ENCODE peak calls at places on chromosomes 1 and 21, in four cellular contexts. B is HFF-Myc, Z is OCI-LY7, A is ovary. V is an unnamed sample.

GRCh38 chr1:152520561-152521090 is 6.3 kb downstream of the CRCT1 start:
- DNase-seq in A (no peak), Z (no peak), B (no peak), V (no peak)

GRCh38 chr1:156750932-156751723 is at the start of gene HDGF:
- DNase-seq in A (peak), Z (peak), B (no peak), V (peak)

GRCh38 chr21:29418813-29419212 is 120.1 kb downstream of the BACH1 start:
- DNase-seq in A (no peak), B (no peak), Z (peak), V (no peak)

GRCh38 chr1:209190591-209191241 is 392.8 kb upstream of the CAMK1G start:
- DNase-seq in Z (peak), B (peak), A (no peak), V (peak)

GRCh38 chr1:231106347-231106746 is 55.5 kb upstream of the TRIM67 start:
- DNase-seq in B (peak), A (no peak), Z (no peak), V (no peak)

GRCh38 chr1:41913025-41913424 is 5.7 kb downstream of the HIVEP3 start:
- DNase-seq in Z (no peak), A (no peak), B (no peak), V (no peak)

GRCh38 chr21:36040389-36040788 is 19.9 kb downstream of the SETD4 start:
- DNase-seq in B (no peak), Z (no peak), A (no peak), V (no peak)

GRCh38 chr1:183989078-183989577 is 48.4 kb downstream of the COLGALT2 start:
- DNase-seq in A (no peak), Z (no peak), B (peak), V (no peak)

GRCh38 chr1:21624577-21625389 is 44.4 kb downstream of the RAP1GAP start:
- DNase-seq in Z (no peak), B (peak), A (no peak), V (no peak)

GRCh38 chr1:77757066-77757584 is 2.5 kb downstream of the USP33 start:
- DNase-seq in B (no peak), Z (no peak), A (no peak), V (no peak)
- H3K4me3 ChIP-seq in B (no peak), Z (peak), A (no peak), V (peak)

DNA sequence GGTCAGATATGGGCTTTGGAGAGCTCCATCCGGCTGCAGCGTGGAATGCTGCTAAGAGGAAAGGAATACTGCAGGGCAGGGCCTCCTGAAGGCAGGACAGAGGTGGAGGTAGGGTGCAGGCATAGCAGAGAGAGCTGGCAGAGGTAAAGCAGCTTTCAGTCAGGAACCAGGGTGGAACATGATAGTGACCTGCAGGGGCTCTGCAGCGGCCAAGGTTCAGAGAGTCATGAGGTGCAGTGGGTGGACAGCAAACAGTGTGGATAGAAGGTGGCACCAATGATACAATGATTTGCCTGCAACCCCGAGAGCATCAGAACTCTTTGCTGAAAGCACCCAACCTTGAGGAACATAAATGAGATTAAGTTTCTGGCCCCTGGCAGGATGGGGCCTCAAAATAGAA is 119.3 kb downstream of the BEND5 start:
- DNase-seq in A (no peak), Z (no peak), B (no peak), V (no peak)
- TF ChIP-seq CTCF in A (no peak), Z (no peak), B (no peak), V (no peak)

DNA sequence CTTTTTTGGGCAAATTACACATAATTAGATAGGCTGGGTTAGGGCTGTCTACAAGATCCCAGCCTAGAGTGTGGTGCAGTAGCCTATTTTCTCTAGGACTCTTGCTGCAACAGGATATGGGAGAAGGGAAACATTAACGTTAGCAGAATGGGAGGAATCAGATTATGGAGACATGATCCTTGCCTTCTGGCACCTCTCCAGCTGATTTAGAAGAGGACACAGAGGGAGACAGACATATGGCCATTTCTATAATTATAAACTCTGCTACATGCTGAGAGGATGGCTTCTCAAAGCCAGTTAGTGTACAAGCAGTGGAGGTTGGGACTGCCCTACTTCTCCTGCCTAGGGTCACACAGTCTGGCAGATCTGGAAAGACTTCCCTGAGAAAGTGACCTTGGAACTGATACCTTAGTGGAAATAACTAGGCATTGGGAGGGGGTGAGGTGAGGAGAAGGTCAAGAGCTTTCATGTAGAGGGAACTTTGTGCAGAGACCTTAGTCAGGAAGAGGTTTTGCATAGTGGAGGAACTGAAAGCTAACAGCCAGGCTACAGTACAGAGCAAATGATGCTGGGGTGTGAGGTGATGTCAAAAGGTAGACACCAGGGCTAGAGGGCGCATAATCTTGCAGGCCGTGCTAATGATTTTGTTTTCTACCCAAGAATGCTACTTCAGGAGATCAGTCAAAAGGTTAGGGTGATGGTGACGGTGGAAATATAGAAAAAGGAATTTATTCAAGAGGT is 1.2 kb upstream of the CD1D start:
- DNase-seq in Z (peak), B (no peak), A (no peak), V (no peak)
- H3K4me3 ChIP-seq in Z (peak), B (no peak), A (no peak), V (no peak)

DNA sequence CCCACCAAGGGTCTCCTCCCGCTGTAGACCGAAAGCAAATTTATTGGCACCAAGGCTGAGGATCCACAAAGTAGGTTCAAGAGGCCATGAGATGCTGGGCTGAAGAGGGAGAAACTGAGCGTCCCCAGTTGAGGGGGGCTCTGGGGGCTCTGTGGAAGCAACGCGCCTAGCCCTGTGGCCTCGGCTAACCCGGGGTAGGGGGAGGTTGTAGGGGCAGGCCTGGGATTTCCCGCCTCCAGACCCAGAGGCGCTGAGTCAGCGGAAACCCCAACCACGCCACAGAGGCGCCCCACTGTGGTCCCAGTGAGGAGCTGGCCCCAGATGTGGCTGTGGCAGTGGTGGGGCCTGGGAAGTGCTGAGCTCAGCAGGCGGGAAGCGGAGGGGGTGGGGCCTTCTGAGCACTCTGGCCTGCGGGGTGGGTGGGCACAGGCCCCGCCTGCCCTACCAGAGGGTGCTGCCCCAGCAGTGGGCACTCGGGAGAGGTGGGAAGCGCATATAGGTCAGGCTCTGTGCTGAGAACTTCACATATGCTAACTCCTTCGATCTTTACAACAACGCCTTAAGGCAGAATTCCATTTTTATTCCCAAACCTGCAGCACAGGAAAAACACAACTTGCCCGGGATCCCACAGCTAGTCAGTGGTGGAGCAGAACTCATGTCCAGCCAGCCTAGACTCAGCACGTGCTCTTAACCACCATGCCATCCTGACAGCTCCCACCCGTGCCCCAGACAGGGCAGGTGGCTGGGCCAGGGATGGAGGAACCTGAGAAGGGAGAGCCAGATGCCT is 1.5 kb upstream of the COL16A1 start:
- DNase-seq in Z (peak), B (no peak), A (peak), V (no peak)
- TF ChIP-seq CTCF in Z (peak), B (peak), A (peak), V (no peak)

GRCh38 chr1:164561007-164561406 is 2.0 kb downstream of the PBX1 start:
- DNase-seq in B (no peak), Z (no peak), A (no peak), V (no peak)

GRCh38 chr1:164561461-164561860 is 2.5 kb downstream of the PBX1 start:
- DNase-seq in B (no peak), A (no peak), Z (no peak), V (no peak)

GRCh38 chr1:164565356-164565755 is 6.4 kb downstream of the PBX1 start:
- DNase-seq in A (no peak), B (no peak), Z (no peak), V (no peak)

GRCh38 chr1:164563821-164564251 is 4.9 kb downstream of the PBX1 start:
- DNase-seq in Z (no peak), B (no peak), A (no peak), V (no peak)

GRCh38 chr1:164562947-164563346 is 4.0 kb downstream of the PBX1 start:
- DNase-seq in Z (no peak), B (no peak), A (no peak), V (no peak)
- H3K4me3 ChIP-seq in Z (no peak), B (peak), A (peak), V (peak)

DNA sequence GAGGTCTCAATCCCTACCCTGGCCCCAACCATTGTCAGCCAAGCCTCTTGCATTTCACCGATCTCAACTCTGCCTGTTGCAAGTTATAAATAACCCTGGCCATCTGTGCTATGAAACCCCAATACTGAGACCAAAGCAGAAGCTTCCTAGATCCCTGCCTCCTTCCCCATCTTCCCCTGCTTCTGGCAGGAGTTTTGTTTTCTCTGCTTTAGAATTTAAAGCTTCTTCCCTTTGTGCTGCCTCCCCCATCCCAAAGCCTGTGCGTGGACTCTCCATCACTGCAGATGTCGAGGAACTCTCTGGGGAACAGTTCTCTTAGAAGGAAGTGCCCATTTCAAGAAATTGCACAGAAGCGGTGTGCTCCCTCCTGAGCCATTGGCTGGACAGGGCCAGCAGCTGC is 17.4 kb upstream of the MYOG start:
- DNase-seq in B (no peak), Z (no peak), A (no peak), V (no peak)
- TF ChIP-seq CTCF in B (no peak), Z (no peak), A (no peak), V (no peak)

GRCh38 chr1:220770245-220770913 is 16.3 kb upstream of the MTARC1 start:
- DNase-seq in B (no peak), Z (no peak), A (no peak), V (no peak)
- H3K4me3 ChIP-seq in B (no peak), Z (no peak), A (no peak), V (no peak)

DNA sequence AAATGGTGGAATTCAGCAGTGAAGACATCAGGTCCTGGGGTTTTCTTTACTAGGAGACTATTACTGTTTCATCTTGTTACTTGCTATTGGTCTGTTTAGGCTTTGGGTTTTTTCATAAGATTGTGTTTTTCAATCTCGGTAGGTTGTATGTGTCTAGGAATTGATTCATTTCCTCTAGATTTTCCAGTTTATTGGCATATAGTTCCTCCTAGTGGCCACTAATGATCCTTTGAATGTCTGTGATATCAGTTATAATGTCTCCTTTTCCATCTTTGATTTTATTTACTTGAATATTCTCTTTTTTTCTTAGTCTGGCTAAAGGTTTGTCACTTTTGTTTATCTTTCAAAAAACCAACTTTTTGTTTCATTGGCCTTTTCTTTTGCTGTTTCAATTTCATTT is 233.0 kb downstream of the RWDD3 start:
- DNase-seq in B (no peak), Z (no peak), A (no peak), V (no peak)
- TF ChIP-seq CTCF in B (no peak), Z (peak), A (no peak), V (no peak)

DNA sequence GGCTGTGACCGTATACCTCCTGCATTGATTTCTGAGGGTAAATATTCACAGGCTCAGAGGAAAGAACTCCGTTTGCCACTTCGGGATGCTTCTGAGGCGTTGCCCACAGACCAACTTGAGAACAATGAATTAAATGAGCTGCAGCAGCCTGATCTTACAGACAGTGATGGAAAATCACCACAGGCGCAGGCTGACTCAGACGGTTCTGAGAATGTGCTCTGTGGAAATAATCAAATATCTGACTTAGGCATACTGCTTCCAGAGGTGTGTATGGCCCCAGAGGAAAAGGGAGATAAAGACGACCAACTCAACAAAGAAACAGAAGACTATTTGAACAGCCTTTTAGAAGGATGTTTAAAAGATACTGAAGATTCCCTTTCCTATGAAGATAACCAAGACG is 76.7 kb upstream of the SCCPDH start:
- DNase-seq in B (no peak), Z (no peak), A (no peak), V (no peak)
- H3K4me3 ChIP-seq in B (no peak), Z (no peak), A (no peak), V (no peak)